ENCODE peak calls at places on chromosomes 16 and 17, in nine cellular contexts. J, G, P, B, N, L, C, O and A are unnamed samples.
A peak's percentile ranks its signal among the peaks of the same experiment; 100 is the strongest.

GRCh38 chr16:27724491-27724878 is 174.5 kb downstream of the KATNIP start:
- DNase-seq in C (no peak), P (peak; percentile 50), J (no peak), N (no peak), O (no peak), G (no peak), B (no peak), L (no peak), A (no peak)

GRCh38 chr17:44004077-44004760 is at the start of gene NAGS:
- DNase-seq in L (peak; percentile 35), P (peak; percentile 29), J (peak; percentile 78), G (no peak), C (peak; percentile 31), N (no peak), O (no peak), B (no peak), A (no peak)

GRCh38 chr17:82333279-82334171 is at the start of gene SECTM1:
- DNase-seq in J (peak; percentile 91), G (no peak), C (no peak), N (peak; percentile 69), P (peak; percentile 68), L (no peak), B (peak; percentile 79), O (no peak), A (no peak)

GRCh38 chr16:86089986-86090385 is 191.0 kb downstream of the IRF8 start:
- DNase-seq in B (no peak), P (no peak), N (no peak), G (peak; percentile 10), C (no peak), L (no peak), J (peak; percentile 69), O (no peak), A (no peak)

GRCh38 chr17:57257213-57257873 is 1.0 kb downstream of the MSI2 start:
- DNase-seq in N (no peak), B (no peak), G (peak; percentile 59), P (peak; percentile 29), O (no peak), C (no peak), J (no peak), L (no peak), A (peak; percentile 67)

GRCh38 chr17:76566613-76566943 is 19.1 kb downstream of the ST6GALNAC2 start:
- DNase-seq in C (no peak), J (no peak), B (no peak), N (no peak), P (no peak), G (no peak), L (no peak), O (no peak), A (no peak)

GRCh38 chr17:77906377-77906871 is 52.1 kb upstream of the TNRC6C start:
- DNase-seq in J (peak; percentile 59), B (peak; percentile 22), L (no peak), O (no peak), C (no peak), P (no peak), N (no peak), G (no peak), A (no peak)

GRCh38 chr16:85288869-85289660 is 176.8 kb upstream of the CIBAR2 start:
- DNase-seq in C (no peak), B (no peak), O (no peak), J (no peak), N (no peak), L (no peak), P (no peak), G (no peak), A (no peak)

GRCh38 chr16:58243528-58244004 is 45.7 kb upstream of the CSNK2A2 start:
- DNase-seq in L (peak; percentile 37), G (peak; percentile 49), B (no peak), C (no peak), O (no peak), P (no peak), J (no peak), N (no peak), A (no peak)

GRCh38 chr16:15899538-15900100 is 11.2 kb upstream of the CEP20 start:
- DNase-seq in P (peak; percentile 45), N (no peak), G (peak; percentile 70), O (no peak), B (no peak), L (no peak), C (no peak), J (no peak), A (no peak)

GRCh38 chr17:29760279-29760721 is 137.6 kb upstream of the CORO6 start:
- DNase-seq in G (peak; percentile 92), N (no peak), J (no peak), C (peak; percentile 11), P (no peak), B (no peak), O (no peak), L (peak; percentile 53), A (no peak)

GRCh38 chr17:50620848-50621247 is 13.8 kb upstream of the ABCC3 start:
- DNase-seq in J (no peak), C (no peak), P (no peak), O (no peak), G (no peak), B (no peak), N (no peak), L (no peak), A (peak; percentile 64)

GRCh38 chr17:59487161-59487873 is 78.1 kb upstream of the DHX40 start:
- DNase-seq in P (no peak), G (no peak), O (no peak), L (no peak), B (no peak), C (no peak), N (no peak), J (no peak), A (peak; percentile 32)

GRCh38 chr17:48804936-48805411 is 12.1 kb downstream of the TTLL6 start:
- DNase-seq in N (peak; percentile 61), L (peak; percentile 68), O (no peak), J (peak; percentile 85), G (peak; percentile 55), P (peak; percentile 91), C (peak; percentile 54), B (peak; percentile 56), A (peak; percentile 87)

GRCh38 chr17:76000016-76000754 is 470 bp upstream of the CDK3 start:
- DNase-seq in J (peak; percentile 87), C (peak; percentile 36), N (peak; percentile 34), G (peak; percentile 65), L (peak; percentile 72), B (no peak), P (peak; percentile 78), O (no peak), A (peak; percentile 81)

DNA sequence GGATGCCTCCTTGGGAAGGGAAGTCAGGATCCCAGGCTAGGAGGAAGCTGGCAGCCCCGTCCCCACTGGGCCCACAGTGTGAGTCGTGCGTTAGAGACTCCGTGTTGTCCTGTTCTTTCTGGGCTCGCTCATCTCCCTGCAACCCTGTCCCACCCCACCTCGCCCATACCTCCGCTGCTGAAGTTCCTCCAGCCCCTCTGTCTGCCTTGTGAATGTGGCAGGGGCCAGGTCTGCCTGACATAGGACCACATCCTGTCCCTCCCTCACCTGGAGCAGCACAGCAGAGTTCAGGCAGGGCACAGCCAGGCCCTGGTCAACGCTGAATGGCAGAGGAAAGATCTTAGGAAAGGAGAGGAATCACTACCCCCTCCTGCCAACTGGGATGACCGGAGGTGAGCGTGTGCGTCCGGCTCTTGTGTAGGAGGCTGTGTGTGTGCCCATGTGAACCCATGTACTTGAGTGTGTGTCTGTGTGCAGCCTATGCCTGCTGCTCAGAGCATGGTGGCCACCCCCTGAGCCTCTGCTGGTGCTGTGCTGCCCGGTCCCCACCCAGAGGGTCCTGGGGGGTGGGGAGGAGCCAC is 12.8 kb downstream of the KCNJ18 start:
- DNase-seq in N (no peak), B (no peak), G (no peak), O (no peak), J (peak; percentile 72), P (no peak), C (no peak), L (no peak), A (no peak)
- H3K9me3 ChIP-seq in N (no peaks in the 10 kb centered on the region), B (no peaks in the 10 kb centered on the region), G (no peaks in the 10 kb centered on the region), O (no peaks in the 10 kb centered on the region), J (no peaks in the 10 kb centered on the region), P (no peaks in the 10 kb centered on the region), C (no peaks in the 10 kb centered on the region), L (no peaks in the 10 kb centered on the region), A (no peaks in the 10 kb centered on the region)

DNA sequence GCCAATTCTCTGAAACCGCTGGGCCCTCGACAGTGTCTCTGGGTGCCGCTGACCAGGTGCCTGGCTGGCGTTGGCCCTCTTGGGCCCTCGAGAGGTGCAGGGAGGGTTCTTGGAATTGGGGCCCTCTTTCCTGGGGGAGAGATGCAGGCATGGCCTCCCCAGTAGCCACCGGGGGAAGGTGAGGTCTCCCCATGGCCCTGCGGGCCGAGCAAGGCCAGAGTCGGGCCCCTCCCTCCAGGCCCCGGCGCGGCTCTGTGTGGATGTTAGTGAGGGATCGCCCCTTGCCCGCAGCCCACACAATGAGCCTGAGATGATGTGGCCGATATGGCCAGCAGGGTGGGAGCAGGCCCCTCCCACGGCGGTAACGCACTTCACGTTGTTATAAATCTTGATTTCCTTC is 23.1 kb upstream of the C1QTNF8 start:
- DNase-seq in N (no peak), J (no peak), G (no peak), L (no peak), B (no peak), P (no peak), C (no peak), O (no peak), A (no peak)
- H3K27ac ChIP-seq in N (no peak overlapping the region), J (no peak overlapping the region), G (no peak overlapping the region), L (no peak overlapping the region), B (no peak overlapping the region), P (no peak overlapping the region), C (no peak overlapping the region), O (no peak overlapping the region), A (peak overlapping the region; percentile 75)

GRCh38 chr17:40307001-40307690 is 1.8 kb upstream of the RARA start:
- DNase-seq in L (no peak), O (no peak), J (peak; percentile 81), G (no peak), B (no peak), C (no peak), N (no peak), P (peak; percentile 45), A (peak; percentile 87)
- H3K4me3 ChIP-seq in L (no peak overlapping the region), O (no peak overlapping the region), J (no peak overlapping the region), G (no peak overlapping the region), B (no peak overlapping the region), C (no peak overlapping the region), N (no peak overlapping the region), P (no peak overlapping the region), A (peak overlapping the region; percentile 11)

GRCh38 chr17:22506861-22507260 is 814.5 kb downstream of the KCNJ18 start:
- DNase-seq in P (no peak), B (no peak), G (no peak), J (no peak), C (no peak), L (no peak), O (no peak), N (no peak), A (no peak)

GRCh38 chr17:22510504-22510903 is 818.2 kb downstream of the KCNJ18 start:
- DNase-seq in C (no peak), B (no peak), L (no peak), J (no peak), P (no peak), O (no peak), N (no peak), G (no peak), A (no peak)

GRCh38 chr17:22506231-22506630 is 813.9 kb downstream of the KCNJ18 start:
- DNase-seq in L (no peak), C (no peak), P (no peak), N (no peak), O (no peak), G (no peak), J (no peak), B (no peak), A (no peak)

GRCh38 chr17:22505660-22506059 is 813.3 kb downstream of the KCNJ18 start:
- DNase-seq in O (no peak), J (no peak), G (no peak), L (no peak), N (no peak), P (no peak), C (no peak), B (no peak), A (no peak)

GRCh38 chr17:22507823-22508222 is 815.5 kb downstream of the KCNJ18 start:
- DNase-seq in C (no peak), J (no peak), G (no peak), B (no peak), O (no peak), P (no peak), L (no peak), N (no peak), A (peak; percentile 28)
- H3K9me3 ChIP-seq in C (no peaks in the 10 kb centered on the region), J (peaks cover 62% of the 10 kb centered on the region), G (peaks cover 12% of the 10 kb centered on the region), B (no peaks in the 10 kb centered on the region), O (no peaks in the 10 kb centered on the region), P (no peaks in the 10 kb centered on the region), L (no peaks in the 10 kb centered on the region), N (no peaks in the 10 kb centered on the region), A (no peaks in the 10 kb centered on the region)